ENCODE peak calls at places on chromosomes 4 and X, in four cellular contexts. I is iPS DF 6.9; C is colonic mucosa; Z is CD8-positive, alpha-beta memory T cell. Y is an unnamed sample. For H3K4me1 and H3K27me3, the result is how much of the 10 kb centered on the place peaks cover.

GRCh38 chr4:87121332-87122065 is 98.9 kb downstream of the KLHL8 start:
- DNase-seq in C (no peak), I (no peak), Z (no peak), Y (no peak)

GRCh38 chr4:187908079-187908501 is 87.5 kb upstream of the ZFP42 start:
- DNase-seq in C (no peak), I (no peak), Z (no peak), Y (no peak)

GRCh38 chr4:167842487-167842886 is 249.8 kb upstream of the ANXA10 start:
- DNase-seq in C (no peak), I (no peak), Z (no peak), Y (no peak)

GRCh38 chr4:113468165-113469022 is 293.1 kb downstream of the CAMK2D start:
- DNase-seq in C (peak), I (peak), Z (no peak), Y (peak)

GRCh38 chrX:56758456-56758855 is 29.4 kb downstream of the NBDY start:
- DNase-seq in C (no peak), Z (no peak), I (no peak), Y (no peak)

GRCh38 chrX:152635941-152636340 is 1.8 kb upstream of the GABRQ start:
- DNase-seq in C (peak), I (no peak), Z (no peak), Y (no peak)

GRCh38 chr4:80035336-80035735 is 37.7 kb downstream of the ANTXR2 start:
- DNase-seq in C (peak), Z (no peak), I (no peak), Y (no peak)

GRCh38 chrX:56802921-56803848 is 74.1 kb downstream of the NBDY start:
- DNase-seq in I (no peak), Z (peak), C (peak), Y (peak)

GRCh38 chr4:109472343-109472761 is 38.7 kb downstream of the SEC24B start:
- DNase-seq in C (no peak), I (no peak), Z (no peak), Y (no peak)

GRCh38 chr4:80312124-80312523 is 23.4 kb upstream of the CFAP299 start:
- DNase-seq in C (no peak), I (no peak), Z (no peak), Y (no peak)

GRCh38 chr4:89316931-89317366 is 9.3 kb upstream of the GPRIN3 start:
- DNase-seq in C (no peak), Z (no peak), I (no peak), Y (no peak)

GRCh38 chr4:85496146-85496849 is 21.3 kb downstream of the ARHGAP24 start:
- DNase-seq in C (no peak), I (no peak), Z (no peak), Y (no peak)

GRCh38 chrX:102599950-102600579 is 750 bp downstream of the ARMCX5 start:
- DNase-seq in C (no peak), I (no peak), Z (no peak), Y (no peak)

GRCh38 chr4:99378876-99379275 is 26.3 kb upstream of the ADH1C start:
- DNase-seq in I (no peak), C (no peak), Z (no peak), Y (no peak)

GRCh38 chr4:113657834-113658233 is 103.7 kb downstream of the CAMK2D start:
- DNase-seq in I (no peak), C (no peak), Z (no peak), Y (no peak)

GRCh38 chr4:1048781-1049590 is 37.6 kb downstream of the FGFRL1 start:
- DNase-seq in Z (no peak), I (no peak), C (no peak), Y (no peak)

GRCh38 chr4:7295917-7296660 is 103.8 kb downstream of the SORCS2 start:
- DNase-seq in Z (no peak), I (no peak), C (peak), Y (peak)

GRCh38 chr4:86306816-86307215 is 53.0 kb downstream of the MAPK10 start:
- DNase-seq in Z (no peak), C (no peak), I (no peak), Y (no peak)

GRCh38 chrX:15674514-15674898 is 9.9 kb upstream of the CLTRN start:
- DNase-seq in Z (no peak), C (peak), I (peak), Y (peak)

GRCh38 chr4:24657768-24658617 is 73.6 kb upstream of the DHX15 start:
- DNase-seq in I (no peak), C (peak), Z (no peak), Y (peak)

GRCh38 chr4:14701896-14702295 is 300.4 kb upstream of the CPEB2 start:
- DNase-seq in C (no peak), Z (no peak), I (no peak), Y (peak)

GRCh38 chr4:3461515-3462291 is 1.4 kb upstream of the DOK7 start:
- DNase-seq in C (peak), I (no peak), Z (no peak), Y (peak)

GRCh38 chr4:41795796-41796195 is 47.3 kb upstream of the PHOX2B start:
- DNase-seq in C (no peak), I (no peak), Z (no peak), Y (no peak)

GRCh38 chr4:76458829-76459228 is 23.8 kb downstream of the SHROOM3 start:
- DNase-seq in Z (no peak), I (no peak), C (no peak), Y (no peak)

GRCh38 chr4:78569291-78569821 is 17.8 kb downstream of the ANXA3 start:
- DNase-seq in I (no peak), C (no peak), Z (no peak), Y (no peak)

GRCh38 chr4:78565971-78566372 is 14.4 kb downstream of the ANXA3 start:
- DNase-seq in I (no peak), Z (no peak), C (no peak), Y (no peak)

GRCh38 chr4:78567502-78568075 is 16.0 kb downstream of the ANXA3 start:
- DNase-seq in C (no peak), Z (no peak), I (no peak), Y (no peak)

GRCh38 chr4:78566834-78567501 is 15.4 kb downstream of the ANXA3 start:
- DNase-seq in I (no peak), C (no peak), Z (no peak), Y (no peak)

GRCh38 chr4:78568640-78569261 is 17.2 kb downstream of the ANXA3 start:
- DNase-seq in C (no peak), I (no peak), Z (no peak), Y (no peak)
- H3K4me1 ChIP-seq in C (under half), I (under half), Z (under half), Y (under half)

GRCh38 chrX:13471269-13471668 is 98.1 kb upstream of the EGFL6 start:
- DNase-seq in Z (no peak), C (no peak), I (no peak), Y (no peak)
- H3K27me3 ChIP-seq in Z (under half), C (under half), I (under half), Y (under half)

GRCh38 chr4:47418147-47418546 is 45.4 kb downstream of the COMMD8 start:
- DNase-seq in I (no peak), C (no peak), Z (no peak), Y (no peak)
- H3K27ac ChIP-seq in I (no peak), C (no peak), Z (no peak), Y (no peak)

DNA sequence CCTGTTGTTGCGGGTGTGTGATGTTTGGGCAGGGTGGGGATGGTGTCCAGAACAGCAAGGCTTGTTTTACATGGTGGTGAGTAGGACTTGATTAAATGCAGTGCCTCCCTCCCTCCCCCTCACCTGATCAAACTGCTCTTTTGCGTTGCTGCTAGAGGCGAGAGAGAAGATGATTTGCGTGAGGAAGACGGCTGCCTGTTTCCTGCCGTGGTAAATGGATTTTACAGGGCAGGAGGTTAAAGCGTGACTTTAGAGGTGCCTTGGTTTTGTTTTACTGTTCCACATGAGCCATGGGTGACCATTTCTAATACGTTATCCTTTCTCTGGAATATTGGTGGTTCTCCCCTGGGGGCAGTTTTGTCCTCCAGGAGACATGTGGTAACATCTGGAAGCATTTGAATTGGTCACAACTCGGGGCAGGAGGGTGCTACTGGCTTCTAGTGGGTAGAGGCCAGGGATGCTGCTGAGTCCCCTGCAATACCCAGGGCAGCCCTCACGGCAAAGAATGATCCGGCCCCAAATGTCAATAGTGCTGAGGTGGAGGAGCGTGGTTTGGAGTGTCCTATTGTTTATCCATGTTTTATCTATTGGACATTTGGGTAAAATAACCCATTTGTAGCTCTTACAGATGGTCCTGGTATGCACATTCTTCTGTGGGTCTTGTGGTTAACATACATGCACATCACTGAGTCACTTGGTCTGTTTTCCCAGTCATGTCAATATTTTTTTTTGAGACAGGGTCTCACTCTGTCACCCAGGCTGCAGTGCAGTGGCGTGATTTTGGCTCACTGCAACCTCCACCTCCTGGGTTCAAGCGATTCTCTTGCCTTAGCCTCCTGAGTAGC is 73.7 kb downstream of the SHROOM2 start:
- DNase-seq in I (no peak), C (no peak), Z (no peak), Y (no peak)
- H3K4me1 ChIP-seq in I (under half), C (under half), Z (under half), Y (under half)

Y was measured in aorta.